ENCODE peak calls at places on chromosome 7, in six cellular contexts. K is H7, U is NCI-H226, M is memory B cell, B is aorta, T is bronchial epithelial cell. O is an unnamed sample.

GRCh38 chr7:25619963-25620799 is 391.9 kb upstream of the NPVF start:
- DNase-seq in T (no peak), K (no peak), B (no peak), U (no peak), M (no peak), O (no peak)

GRCh38 chr7:128352138-128352537 is 8.4 kb upstream of the RBM28 start:
- DNase-seq in U (no peak), K (peak), B (peak), T (peak), M (no peak), O (peak)

GRCh38 chr7:39321245-39321644 is 245.0 kb upstream of the YAE1 start:
- DNase-seq in U (no peak), B (no peak), T (no peak), M (no peak), K (no peak), O (no peak)

GRCh38 chr7:157586426-157586955 is 249.7 kb downstream of the DNAJB6 start:
- DNase-seq in U (no peak), M (no peak), B (no peak), T (no peak), K (no peak), O (no peak)

GRCh38 chr7:132755538-132756481 is 179.5 kb upstream of the PLXNA4 start:
- DNase-seq in B (no peak), M (no peak), T (no peak), K (no peak), U (no peak), O (peak)

GRCh38 chr7:90706067-90706716 is 110.1 kb downstream of the CDK14 start:
- DNase-seq in K (no peak), B (no peak), M (no peak), T (no peak), U (no peak), O (no peak)

GRCh38 chr7:43470110-43470509 is 112.8 kb upstream of the STK17A start:
- DNase-seq in K (no peak), M (no peak), U (no peak), B (no peak), T (no peak), O (no peak)

GRCh38 chr7:44541876-44542610 is 913 bp upstream of the NPC1L1 start:
- DNase-seq in B (no peak), K (no peak), M (no peak), T (no peak), U (no peak), O (no peak)

GRCh38 chr7:147013820-147014219 is 897.2 kb downstream of the CNTNAP2 start:
- DNase-seq in T (peak), B (no peak), K (no peak), M (no peak), U (no peak), O (no peak)

GRCh38 chr7:30238721-30239441 is 45.5 kb upstream of the ZNRF2 start:
- DNase-seq in M (no peak), T (peak), B (peak), U (peak), K (no peak), O (no peak)

GRCh38 chr7:50795253-50795652 is 12.6 kb upstream of the GRB10 start:
- DNase-seq in U (no peak), K (peak), B (no peak), T (no peak), M (no peak), O (no peak)

GRCh38 chr7:158549176-158549833 is 38.3 kb downstream of the PTPRN2 start:
- DNase-seq in B (no peak), T (no peak), M (no peak), K (peak), U (no peak), O (no peak)

GRCh38 chr7:93316730-93317129 is 84.6 kb downstream of the VPS50 start:
- DNase-seq in M (no peak), U (no peak), K (no peak), B (no peak), T (no peak), O (no peak)

GRCh38 chr7:47379629-47380324 is 202.1 kb downstream of the TNS3 start:
- DNase-seq in M (no peak), B (peak), T (peak), K (peak), U (peak), O (peak)

GRCh38 chr7:74174606-74175082 is 488 bp downstream of the EIF4H start:
- DNase-seq in T (peak), M (no peak), U (peak), K (peak), B (peak), O (peak)

GRCh38 chr7:64192775-64193174 is 14.2 kb upstream of the ZNF735 start:
- DNase-seq in T (no peak), B (no peak), M (no peak), U (no peak), K (no peak), O (no peak)

GRCh38 chr7:149874644-149875028 is 867 bp downstream of the ATP6V0E2 start:
- DNase-seq in T (no peak), B (no peak), U (no peak), M (no peak), K (no peak), O (no peak)

GRCh38 chr7:155644971-155645509 is 579 bp downstream of the RBM33 start:
- DNase-seq in K (no peak), T (no peak), B (no peak), U (no peak), M (no peak), O (peak)

GRCh38 chr7:44182827-44183226 is 6.4 kb downstream of the GCK start:
- DNase-seq in U (no peak), B (no peak), K (no peak), M (no peak), T (no peak), O (no peak)

GRCh38 chr7:16695621-16696237 is 49.7 kb downstream of the BZW2 start:
- DNase-seq in K (peak), T (peak), U (peak), B (no peak), M (peak), O (peak)

GRCh38 chr7:96388620-96389383 is 66.9 kb upstream of the SLC25A13 start:
- DNase-seq in K (no peak), T (peak), U (peak), B (peak), M (no peak), O (no peak)

GRCh38 chr7:18570890-18571478 is 75.4 kb downstream of the HDAC9 start:
- DNase-seq in M (no peak), T (peak), K (peak), B (no peak), U (peak), O (peak)

GRCh38 chr7:158255558-158255957 is 332.1 kb downstream of the PTPRN2 start:
- DNase-seq in B (no peak), M (no peak), U (no peak), K (no peak), T (no peak), O (no peak)

GRCh38 chr7:106936236-106936635 is 71.2 kb downstream of the PIK3CG start:
- DNase-seq in B (no peak), M (no peak), T (no peak), U (no peak), K (no peak), O (no peak)

GRCh38 chr7:155506854-155507337 is 39.5 kb downstream of the CNPY1 start:
- DNase-seq in U (no peak), B (no peak), T (peak), K (peak), M (no peak), O (no peak)

GRCh38 chr7:1646957-1647891 is 22.9 kb upstream of the ELFN1 start:
- DNase-seq in K (peak), M (no peak), B (peak), U (no peak), T (no peak), O (no peak)

GRCh38 chr7:85074016-85074415 is 112.8 kb downstream of the SEMA3D start:
- DNase-seq in K (no peak), B (no peak), M (no peak), T (peak), U (peak), O (no peak)

GRCh38 chr7:29871787-29872398 is 65.6 kb downstream of the WIPF3 start:
- DNase-seq in M (no peak), U (no peak), B (no peak), K (no peak), T (no peak), O (no peak)

GRCh38 chr7:157021893-157022680 is 11.6 kb upstream of the MNX1 start:
- DNase-seq in U (no peak), K (peak), M (no peak), T (no peak), B (no peak), O (peak)

GRCh38 chr7:46764100-46764941 is 817.6 kb downstream of the TNS3 start:
- DNase-seq in T (peak), K (no peak), B (peak), U (peak), M (no peak), O (peak)

GRCh38 chr7:47360301-47360900 is 221.5 kb downstream of the TNS3 start:
- DNase-seq in U (no peak), B (no peak), K (no peak), M (no peak), T (no peak), O (no peak)

GRCh38 chr7:42573904-42574692 is 337.1 kb upstream of the GLI3 start:
- DNase-seq in K (no peak), T (peak), M (no peak), B (no peak), U (peak), O (no peak)